ENCODE peak calls at places on chromosomes 16 and 17, in nine cellular contexts. One of them, this sample, is unnamed.

GRCh38 chr17:61361084-61361483 is 38.6 kb upstream of the TBX2 start:
- DNase-seq in hippocampal formation: no peak
- DNase-seq in lung: no peak
- DNase-seq in EL: peak; percentile 79
- DNase-seq in anterior cingulate cortex: no peak
- DNase-seq in lung microvascular endothelial cell: no peak
- DNase-seq in C1 segment of cervical spinal cord: no peak
- DNase-seq in activated T-cell treated with anti-CD3 and anti-CD28 coated beads, Interleukin-2, amount 50 U/mL, for 72 hours: no peak
- DNase-seq in activated naive CD4-positive, alpha-beta T cell: no peak
- DNase-seq in this sample: no peak

GRCh38 chr17:29331330-29331729 is 37.4 kb upstream of the NUFIP2 start:
- DNase-seq in hippocampal formation: no peak
- DNase-seq in lung: no peak
- DNase-seq in EL: no peak
- DNase-seq in anterior cingulate cortex: no peak
- DNase-seq in lung microvascular endothelial cell: no peak
- DNase-seq in C1 segment of cervical spinal cord: no peak
- DNase-seq in activated T-cell treated with anti-CD3 and anti-CD28 coated beads, Interleukin-2, amount 50 U/mL, for 72 hours: no peak
- DNase-seq in activated naive CD4-positive, alpha-beta T cell: no peak
- DNase-seq in this sample: no peak

GRCh38 chr17:3715296-3715695 is 8.4 kb upstream of the HASPIN start:
- DNase-seq in hippocampal formation: no peak
- DNase-seq in lung: no peak
- DNase-seq in EL: no peak
- DNase-seq in anterior cingulate cortex: no peak
- DNase-seq in lung microvascular endothelial cell: no peak
- DNase-seq in C1 segment of cervical spinal cord: no peak
- DNase-seq in activated T-cell treated with anti-CD3 and anti-CD28 coated beads, Interleukin-2, amount 50 U/mL, for 72 hours: no peak
- DNase-seq in activated naive CD4-positive, alpha-beta T cell: no peak
- DNase-seq in this sample: no peak

GRCh38 chr17:2551928-2552327 is 40.2 kb upstream of the METTL16 start:
- DNase-seq in hippocampal formation: no peak
- DNase-seq in lung: no peak
- DNase-seq in EL: no peak
- DNase-seq in anterior cingulate cortex: no peak
- DNase-seq in lung microvascular endothelial cell: no peak
- DNase-seq in C1 segment of cervical spinal cord: no peak
- DNase-seq in activated T-cell treated with anti-CD3 and anti-CD28 coated beads, Interleukin-2, amount 50 U/mL, for 72 hours: no peak
- DNase-seq in activated naive CD4-positive, alpha-beta T cell: no peak
- DNase-seq in this sample: no peak

GRCh38 chr17:19448341-19449268 is 37.6 kb downstream of the RNF112 start:
- DNase-seq in hippocampal formation: peak; percentile 40
- DNase-seq in lung: no peak
- DNase-seq in EL: peak; percentile 95
- DNase-seq in anterior cingulate cortex: peak; percentile 39
- DNase-seq in lung microvascular endothelial cell: peak; percentile 98
- DNase-seq in C1 segment of cervical spinal cord: peak; percentile 46
- DNase-seq in activated T-cell treated with anti-CD3 and anti-CD28 coated beads, Interleukin-2, amount 50 U/mL, for 72 hours: no peak
- DNase-seq in activated naive CD4-positive, alpha-beta T cell: no peak
- DNase-seq in this sample: peak; percentile 21

GRCh38 chr17:81518785-81519283 is 6.2 kb upstream of the ACTG1 start:
- DNase-seq in hippocampal formation: no peak
- DNase-seq in lung: peak; percentile 71
- DNase-seq in EL: peak; percentile 42
- DNase-seq in anterior cingulate cortex: no peak
- DNase-seq in lung microvascular endothelial cell: no peak
- DNase-seq in C1 segment of cervical spinal cord: no peak
- DNase-seq in activated T-cell treated with anti-CD3 and anti-CD28 coated beads, Interleukin-2, amount 50 U/mL, for 72 hours: peak; percentile 50
- DNase-seq in activated naive CD4-positive, alpha-beta T cell: peak; percentile 31
- DNase-seq in this sample: peak; percentile 65

GRCh38 chr17:44398692-44399691 is 9.5 kb upstream of the ITGA2B start:
- DNase-seq in hippocampal formation: no peak
- DNase-seq in lung: no peak
- DNase-seq in EL: no peak
- DNase-seq in anterior cingulate cortex: peak; percentile 19
- DNase-seq in lung microvascular endothelial cell: no peak
- DNase-seq in C1 segment of cervical spinal cord: no peak
- DNase-seq in activated T-cell treated with anti-CD3 and anti-CD28 coated beads, Interleukin-2, amount 50 U/mL, for 72 hours: no peak
- DNase-seq in activated naive CD4-positive, alpha-beta T cell: no peak
- DNase-seq in this sample: no peak

GRCh38 chr16:53789159-53789558 is 85.2 kb downstream of the FTO start:
- DNase-seq in hippocampal formation: no peak
- DNase-seq in lung: no peak
- DNase-seq in EL: peak; percentile 65
- DNase-seq in anterior cingulate cortex: no peak
- DNase-seq in lung microvascular endothelial cell: no peak
- DNase-seq in C1 segment of cervical spinal cord: no peak
- DNase-seq in activated T-cell treated with anti-CD3 and anti-CD28 coated beads, Interleukin-2, amount 50 U/mL, for 72 hours: no peak
- DNase-seq in activated naive CD4-positive, alpha-beta T cell: no peak
- DNase-seq in this sample: no peak

GRCh38 chr17:27407916-27408846 is 48.1 kb upstream of the KSR1 start:
- DNase-seq in hippocampal formation: no peak
- DNase-seq in lung: no peak
- DNase-seq in EL: peak; percentile 77
- DNase-seq in anterior cingulate cortex: no peak
- DNase-seq in lung microvascular endothelial cell: peak; percentile 32
- DNase-seq in C1 segment of cervical spinal cord: no peak
- DNase-seq in activated T-cell treated with anti-CD3 and anti-CD28 coated beads, Interleukin-2, amount 50 U/mL, for 72 hours: no peak
- DNase-seq in activated naive CD4-positive, alpha-beta T cell: no peak
- DNase-seq in this sample: no peak

GRCh38 chr17:40623419-40624217 is 24.0 kb downstream of the SMARCE1 start:
- DNase-seq in hippocampal formation: no peak
- DNase-seq in lung: no peak
- DNase-seq in EL: no peak
- DNase-seq in anterior cingulate cortex: no peak
- DNase-seq in lung microvascular endothelial cell: no peak
- DNase-seq in C1 segment of cervical spinal cord: no peak
- DNase-seq in activated T-cell treated with anti-CD3 and anti-CD28 coated beads, Interleukin-2, amount 50 U/mL, for 72 hours: no peak
- DNase-seq in activated naive CD4-positive, alpha-beta T cell: no peak
- DNase-seq in this sample: no peak

GRCh38 chr16:81265658-81266451 is 27.4 kb downstream of the BCO1 start:
- DNase-seq in hippocampal formation: peak; percentile 20
- DNase-seq in lung: peak; percentile 66
- DNase-seq in EL: no peak
- DNase-seq in anterior cingulate cortex: peak; percentile 52
- DNase-seq in lung microvascular endothelial cell: no peak
- DNase-seq in C1 segment of cervical spinal cord: no peak
- DNase-seq in activated T-cell treated with anti-CD3 and anti-CD28 coated beads, Interleukin-2, amount 50 U/mL, for 72 hours: no peak
- DNase-seq in activated naive CD4-positive, alpha-beta T cell: no peak
- DNase-seq in this sample: no peak

GRCh38 chr16:75479421-75479990 is 15.0 kb upstream of the TMEM170A start:
- DNase-seq in hippocampal formation: no peak
- DNase-seq in lung: no peak
- DNase-seq in EL: no peak
- DNase-seq in anterior cingulate cortex: no peak
- DNase-seq in lung microvascular endothelial cell: no peak
- DNase-seq in C1 segment of cervical spinal cord: no peak
- DNase-seq in activated T-cell treated with anti-CD3 and anti-CD28 coated beads, Interleukin-2, amount 50 U/mL, for 72 hours: no peak
- DNase-seq in activated naive CD4-positive, alpha-beta T cell: no peak
- DNase-seq in this sample: no peak

GRCh38 chr17:17738901-17739300 is 57.6 kb downstream of the RAI1 start:
- DNase-seq in hippocampal formation: no peak
- DNase-seq in lung: no peak
- DNase-seq in EL: no peak
- DNase-seq in anterior cingulate cortex: no peak
- DNase-seq in lung microvascular endothelial cell: peak; percentile 40
- DNase-seq in C1 segment of cervical spinal cord: no peak
- DNase-seq in activated T-cell treated with anti-CD3 and anti-CD28 coated beads, Interleukin-2, amount 50 U/mL, for 72 hours: no peak
- DNase-seq in activated naive CD4-positive, alpha-beta T cell: no peak
- DNase-seq in this sample: peak; percentile 85

GRCh38 chr16:78437352-78437968 is 338.0 kb downstream of the WWOX start:
- DNase-seq in hippocampal formation: peak; percentile 19
- DNase-seq in lung: no peak
- DNase-seq in EL: no peak
- DNase-seq in anterior cingulate cortex: no peak
- DNase-seq in lung microvascular endothelial cell: peak; percentile 29
- DNase-seq in C1 segment of cervical spinal cord: peak; percentile 4
- DNase-seq in activated T-cell treated with anti-CD3 and anti-CD28 coated beads, Interleukin-2, amount 50 U/mL, for 72 hours: peak; percentile 15
- DNase-seq in activated naive CD4-positive, alpha-beta T cell: no peak
- DNase-seq in this sample: no peak

GRCh38 chr17:28433696-28434095 is 27.7 kb upstream of the SLC46A1 start:
- DNase-seq in hippocampal formation: no peak
- DNase-seq in lung: no peak
- DNase-seq in EL: no peak
- DNase-seq in anterior cingulate cortex: no peak
- DNase-seq in lung microvascular endothelial cell: no peak
- DNase-seq in C1 segment of cervical spinal cord: no peak
- DNase-seq in activated T-cell treated with anti-CD3 and anti-CD28 coated beads, Interleukin-2, amount 50 U/mL, for 72 hours: no peak
- DNase-seq in activated naive CD4-positive, alpha-beta T cell: no peak
- DNase-seq in this sample: no peak

GRCh38 chr17:30224419-30224960 is 11.0 kb downstream of the SLC6A4 start:
- DNase-seq in hippocampal formation: no peak
- DNase-seq in lung: no peak
- DNase-seq in EL: no peak
- DNase-seq in anterior cingulate cortex: no peak
- DNase-seq in lung microvascular endothelial cell: no peak
- DNase-seq in C1 segment of cervical spinal cord: no peak
- DNase-seq in activated T-cell treated with anti-CD3 and anti-CD28 coated beads, Interleukin-2, amount 50 U/mL, for 72 hours: no peak
- DNase-seq in activated naive CD4-positive, alpha-beta T cell: no peak
- DNase-seq in this sample: no peak

GRCh38 chr17:56112086-56112485 is 41.2 kb upstream of the ANKFN1 start:
- DNase-seq in hippocampal formation: no peak
- DNase-seq in lung: no peak
- DNase-seq in EL: peak; percentile 53
- DNase-seq in anterior cingulate cortex: no peak
- DNase-seq in lung microvascular endothelial cell: no peak
- DNase-seq in C1 segment of cervical spinal cord: no peak
- DNase-seq in activated T-cell treated with anti-CD3 and anti-CD28 coated beads, Interleukin-2, amount 50 U/mL, for 72 hours: no peak
- DNase-seq in activated naive CD4-positive, alpha-beta T cell: no peak
- DNase-seq in this sample: no peak

GRCh38 chr17:69090365-69090764 is 29.6 kb upstream of the ABCA9 start:
- DNase-seq in hippocampal formation: no peak
- DNase-seq in lung: no peak
- DNase-seq in EL: no peak
- DNase-seq in anterior cingulate cortex: no peak
- DNase-seq in lung microvascular endothelial cell: no peak
- DNase-seq in C1 segment of cervical spinal cord: no peak
- DNase-seq in activated T-cell treated with anti-CD3 and anti-CD28 coated beads, Interleukin-2, amount 50 U/mL, for 72 hours: no peak
- DNase-seq in activated naive CD4-positive, alpha-beta T cell: no peak
- DNase-seq in this sample: no peak

GRCh38 chr16:13471036-13471435 is 448.9 kb upstream of the ERCC4 start:
- DNase-seq in hippocampal formation: no peak
- DNase-seq in lung: no peak
- DNase-seq in EL: no peak
- DNase-seq in anterior cingulate cortex: no peak
- DNase-seq in lung microvascular endothelial cell: no peak
- DNase-seq in C1 segment of cervical spinal cord: no peak
- DNase-seq in activated T-cell treated with anti-CD3 and anti-CD28 coated beads, Interleukin-2, amount 50 U/mL, for 72 hours: no peak
- DNase-seq in activated naive CD4-positive, alpha-beta T cell: no peak
- DNase-seq in this sample: no peak

GRCh38 chr17:59839646-59840328 is 53.0 kb downstream of the TUBD1 start:
- DNase-seq in hippocampal formation: no peak
- DNase-seq in lung: no peak
- DNase-seq in EL: no peak
- DNase-seq in anterior cingulate cortex: no peak
- DNase-seq in lung microvascular endothelial cell: peak; percentile 31
- DNase-seq in C1 segment of cervical spinal cord: no peak
- DNase-seq in activated T-cell treated with anti-CD3 and anti-CD28 coated beads, Interleukin-2, amount 50 U/mL, for 72 hours: no peak
- DNase-seq in activated naive CD4-positive, alpha-beta T cell: no peak
- DNase-seq in this sample: no peak

GRCh38 chr16:11094838-11095565 is 150.6 kb downstream of the CLEC16A start:
- DNase-seq in hippocampal formation: no peak
- DNase-seq in lung: no peak
- DNase-seq in EL: no peak
- DNase-seq in anterior cingulate cortex: no peak
- DNase-seq in lung microvascular endothelial cell: no peak
- DNase-seq in C1 segment of cervical spinal cord: no peak
- DNase-seq in activated T-cell treated with anti-CD3 and anti-CD28 coated beads, Interleukin-2, amount 50 U/mL, for 72 hours: no peak
- DNase-seq in activated naive CD4-positive, alpha-beta T cell: no peak
- DNase-seq in this sample: no peak

GRCh38 chr16:6165330-6165984 is 1067.9 kb upstream of the EEF2KMT start:
- DNase-seq in hippocampal formation: no peak
- DNase-seq in lung: no peak
- DNase-seq in EL: no peak
- DNase-seq in anterior cingulate cortex: no peak
- DNase-seq in lung microvascular endothelial cell: no peak
- DNase-seq in C1 segment of cervical spinal cord: no peak
- DNase-seq in activated T-cell treated with anti-CD3 and anti-CD28 coated beads, Interleukin-2, amount 50 U/mL, for 72 hours: no peak
- DNase-seq in activated naive CD4-positive, alpha-beta T cell: no peak
- DNase-seq in this sample: no peak

GRCh38 chr16:84548971-84549844 is 44.7 kb upstream of the MEAK7 start:
- DNase-seq in hippocampal formation: no peak
- DNase-seq in lung: no peak
- DNase-seq in EL: no peak
- DNase-seq in anterior cingulate cortex: peak; percentile 56
- DNase-seq in lung microvascular endothelial cell: peak; percentile 75
- DNase-seq in C1 segment of cervical spinal cord: no peak
- DNase-seq in activated T-cell treated with anti-CD3 and anti-CD28 coated beads, Interleukin-2, amount 50 U/mL, for 72 hours: peak; percentile 16
- DNase-seq in activated naive CD4-positive, alpha-beta T cell: peak; percentile 18
- DNase-seq in this sample: no peak

This sample was measured in posterior cingulate gyrus.